ENCODE peak calls at places on chromosomes 7 and 10, in nine cellular contexts. B is heart right ventricle; M is esophagus squamous epithelium; Q is lung; K is stomach; O is upper lobe of left lung; P is left lung; L is OCI-LY7; X is CD8-positive, alpha-beta memory T cell. T is an unnamed sample. For H3K4me1, the result is how much of the 10 kb centered on the place peaks cover.

GRCh38 chr10:43322321-43322720 is 49.1 kb upstream of the FXYD4 start:
- DNase-seq in K (peak), B (no peak), O (peak), L (no peak), X (no peak), Q (peak), M (no peak), P (no peak), T (no peak)

GRCh38 chr7:100430450-100431285 is 1.0 kb downstream of the MEPCE start:
- DNase-seq in Q (no peak), O (no peak), K (no peak), X (peak), P (no peak), B (no peak), M (no peak), L (no peak), T (peak)

GRCh38 chr7:84337386-84337785 is 142.8 kb upstream of the SEMA3A start:
- DNase-seq in O (no peak), Q (no peak), P (no peak), X (no peak), B (no peak), M (no peak), L (no peak), K (no peak), T (no peak)

GRCh38 chr10:60420991-60421894 is 31.6 kb upstream of the ANK3 start:
- DNase-seq in L (no peak), Q (peak), K (no peak), M (no peak), P (peak), X (no peak), B (no peak), O (peak), T (no peak)

GRCh38 chr7:151010307-151011096 is 13.8 kb downstream of the ATG9B start:
- DNase-seq in K (no peak), M (no peak), X (peak), P (no peak), O (peak), Q (no peak), L (no peak), B (no peak), T (no peak)

GRCh38 chr7:38369816-38370493 is 96.5 kb upstream of the TARP start:
- DNase-seq in M (peak), B (peak), K (peak), Q (peak), X (peak), L (peak), P (peak), O (peak), T (peak)

GRCh38 chr10:33331020-33331557 is 3.4 kb downstream of the NRP1 start:
- DNase-seq in K (no peak), B (no peak), Q (no peak), L (no peak), X (no peak), M (no peak), O (no peak), P (no peak), T (no peak)

GRCh38 chr7:122626785-122627184 is 72.1 kb downstream of the RNF133 start:
- DNase-seq in Q (no peak), K (no peak), X (no peak), L (no peak), M (no peak), B (no peak), O (peak), P (no peak), T (no peak)

GRCh38 chr10:133158756-133159610 is 1.0 kb upstream of the KNDC1 start:
- DNase-seq in L (no peak), M (no peak), Q (peak), O (peak), K (no peak), P (no peak), X (no peak), B (no peak), T (peak)

DNA sequence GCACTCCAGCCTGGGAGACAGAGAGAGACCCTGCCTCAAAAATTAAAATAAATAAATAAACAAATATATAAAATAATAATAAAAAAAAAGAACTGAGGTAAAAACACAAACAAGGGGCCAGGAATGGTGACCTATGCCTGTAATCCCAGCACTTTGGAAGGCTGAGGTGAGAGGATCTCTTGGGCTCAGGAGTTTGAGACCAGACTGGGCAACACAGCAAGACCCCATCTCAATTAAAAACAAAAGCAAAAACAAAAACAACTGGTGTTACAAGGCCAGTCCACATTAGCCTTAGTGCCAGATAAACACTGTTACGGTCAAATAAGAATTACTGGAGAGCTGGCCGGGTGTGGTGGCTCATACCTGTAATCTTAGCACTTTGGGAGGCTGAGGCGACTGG is 5.6 kb downstream of the POLR3A start:
- DNase-seq in B (no peak), O (no peak), Q (no peak), M (no peak), X (no peak), L (no peak), P (no peak), K (no peak), T (no peak)
- H3K4me1 ChIP-seq in B (under half), O (under half), Q (under half), M (under half), X (under half), L (under half), P (under half), K (under half), T (under half)

DNA sequence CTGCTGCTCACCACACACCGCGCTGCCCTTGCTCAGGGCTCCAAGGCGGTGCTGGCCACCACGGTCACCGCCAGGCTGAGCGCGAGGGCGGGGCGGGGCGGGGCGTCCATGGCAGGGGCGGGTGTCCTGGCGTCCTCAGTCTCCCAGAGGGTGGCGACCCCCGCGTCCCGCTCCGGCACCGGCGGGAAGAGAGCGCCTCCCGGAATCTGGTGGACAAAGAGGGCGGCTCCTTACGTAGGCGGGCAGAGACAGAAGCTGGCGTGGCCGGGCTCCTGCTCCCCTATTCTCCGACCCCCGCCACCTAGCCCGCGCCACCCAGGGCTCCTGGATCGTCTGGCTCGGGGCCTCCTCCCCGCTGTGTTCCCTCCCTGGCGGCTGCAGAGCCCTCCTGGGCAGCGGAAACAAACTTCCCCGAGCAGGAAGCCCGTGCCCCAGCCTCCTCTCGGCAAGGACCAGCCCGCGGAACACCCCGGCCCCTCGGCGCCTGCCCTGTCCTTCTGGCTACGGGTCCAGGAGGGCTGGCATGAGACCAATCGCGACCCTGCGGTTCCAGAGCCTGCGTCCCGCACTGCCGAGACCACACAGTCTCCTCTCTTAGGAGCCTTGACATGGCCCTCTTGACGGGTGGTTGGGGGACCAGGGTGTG is 133.8 kb upstream of the ZNF92 start:
- DNase-seq in L (no peak), B (no peak), P (peak), X (no peak), M (no peak), Q (peak), K (peak), O (peak), T (peak)
- H3K4me3 ChIP-seq in L (no peak), B (peak), P (peak), X (no peak), M (peak), Q (peak), K (peak), O (peak), T (peak)

DNA sequence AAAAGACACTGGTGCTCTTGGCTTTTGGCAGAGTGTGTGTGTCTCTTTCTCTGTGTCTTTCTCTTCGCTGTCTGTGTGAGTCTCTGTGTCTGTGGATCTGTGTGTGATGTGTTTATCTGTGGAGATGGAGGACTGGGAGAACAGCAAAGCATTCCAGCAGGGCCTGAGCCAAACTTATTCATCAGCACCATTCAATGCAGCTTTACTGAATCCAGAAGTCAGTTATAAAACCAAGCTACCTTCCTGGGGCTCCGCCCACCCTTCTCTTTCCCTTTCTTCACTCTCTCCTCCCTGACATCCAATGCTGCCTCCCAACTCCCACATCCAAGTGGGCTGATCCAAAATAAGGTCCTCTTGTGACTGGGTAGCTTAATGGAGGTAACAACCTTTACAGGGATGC is 3.9 kb downstream of the SGMS1 start:
- DNase-seq in P (no peak), B (no peak), X (no peak), Q (no peak), K (no peak), O (no peak), L (no peak), M (no peak), T (no peak)
- H3K4me1 ChIP-seq in P (under half), B (under half), X (under half), Q (under half), K (under half), O (under half), L (half or more), M (under half), T (under half)

GRCh38 chr7:2452074-2452507 is 24.1 kb downstream of the GRIFIN start:
- DNase-seq in X (no peak), B (no peak), K (no peak), O (peak), L (no peak), Q (no peak), P (no peak), M (no peak), T (no peak)
- H3K4me3 ChIP-seq in X (peak), B (peak), K (peak), O (peak), L (no peak), Q (no peak), P (peak), M (peak), T (no peak)

GRCh38 chr10:93071177-93071472 is 2.6 kb upstream of the CYP26A1 start:
- DNase-seq in X (no peak), P (no peak), O (no peak), Q (no peak), L (no peak), K (no peak), M (no peak), B (no peak), T (no peak)

GRCh38 chr10:93073539-93074136 is at the start of gene CYP26A1:
- DNase-seq in Q (no peak), K (no peak), P (no peak), M (no peak), X (no peak), B (no peak), O (no peak), L (no peak), T (no peak)

GRCh38 chr10:93071674-93072224 is 1.9 kb upstream of the CYP26A1 start:
- DNase-seq in Q (no peak), L (no peak), P (no peak), X (no peak), B (no peak), O (peak), M (no peak), K (no peak), T (no peak)

GRCh38 chr10:93072713-93073538 is 767 bp upstream of the CYP26A1 start:
- DNase-seq in Q (no peak), B (no peak), K (no peak), L (no peak), M (no peak), X (no peak), O (no peak), P (no peak), T (no peak)

DNA sequence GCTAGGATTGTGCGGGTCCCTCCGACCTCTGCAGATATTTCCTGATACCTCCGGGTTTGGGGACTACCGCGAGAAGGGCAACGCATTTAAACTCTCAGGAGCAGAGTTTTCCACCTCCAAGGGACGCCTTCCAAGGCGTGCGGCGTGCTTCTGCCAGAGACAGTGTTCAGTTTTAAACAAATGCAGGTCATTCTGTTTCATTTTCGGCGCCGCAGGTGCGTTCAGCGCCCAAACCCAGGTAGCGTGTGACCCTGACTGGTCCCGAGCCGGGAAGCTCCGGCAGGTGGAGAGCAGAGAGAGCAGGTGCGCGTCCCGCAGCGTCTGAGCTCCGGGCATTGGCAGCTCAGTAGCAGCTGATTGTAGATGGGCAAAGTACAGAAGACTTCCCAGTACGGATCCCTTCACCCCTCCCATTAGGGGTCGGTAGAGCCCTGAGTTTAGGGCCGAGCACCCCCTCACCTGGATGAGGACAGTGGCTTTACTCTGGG is 1.4 kb upstream of the CYP26A1 start:
- DNase-seq in M (no peak), L (no peak), B (no peak), Q (no peak), K (no peak), O (no peak), X (no peak), P (no peak), T (peak)
- H3K4me1 ChIP-seq in M (under half), L (under half), B (under half), Q (under half), K (half or more), O (under half), X (under half), P (under half), T (under half)

GRCh38 chr10:11824825-11825224 is 1.7 kb downstream of the PROSER2 start:
- DNase-seq in L (no peak), K (peak), M (no peak), Q (no peak), O (no peak), B (no peak), P (no peak), X (no peak), T (no peak)
- H3K4me3 ChIP-seq in L (no peak), K (peak), M (peak), Q (no peak), O (peak), B (peak), P (no peak), X (no peak), T (no peak)

GRCh38 chr7:135190703-135191102 is 20.2 kb upstream of the CYREN start:
- DNase-seq in K (no peak), O (no peak), Q (no peak), M (no peak), X (no peak), P (no peak), L (no peak), B (no peak), T (no peak)
- H3K4me1 ChIP-seq in K (under half), O (under half), Q (under half), M (under half), X (under half), P (under half), L (under half), B (under half), T (under half)

GRCh38 chr7:44080686-44081265 is 1.6 kb downstream of the POLM start:
- DNase-seq in O (no peak), B (no peak), M (no peak), L (no peak), K (no peak), X (no peak), P (no peak), Q (no peak), T (peak)

GRCh38 chr7:44079221-44080021 is 2.9 kb downstream of the POLM start:
- DNase-seq in P (no peak), K (no peak), Q (no peak), X (no peak), O (no peak), M (no peak), L (no peak), B (no peak), T (peak)

GRCh38 chr7:44080118-44080517 is 2.2 kb downstream of the POLM start:
- DNase-seq in K (no peak), P (no peak), Q (no peak), M (no peak), B (no peak), O (no peak), X (no peak), L (no peak), T (no peak)

GRCh38 chr7:44082541-44083207 is 344 bp upstream of the POLM start:
- DNase-seq in Q (peak), O (peak), K (peak), X (peak), L (peak), B (peak), M (peak), P (peak), T (peak)

GRCh38 chr7:44081266-44081748 is 1.0 kb downstream of the POLM start:
- DNase-seq in K (no peak), O (no peak), B (no peak), X (peak), M (no peak), L (peak), P (no peak), Q (no peak), T (no peak)
- H3K4me3 ChIP-seq in K (peak), O (peak), B (peak), X (peak), M (peak), L (peak), P (peak), Q (peak), T (peak)

GRCh38 chr7:143383642-143383957 is 2.5 kb downstream of the ZYX start:
- DNase-seq in B (no peak), K (no peak), Q (no peak), M (no peak), P (no peak), X (no peak), O (no peak), L (no peak), T (no peak)
- H3K4me1 ChIP-seq in B (half or more), K (half or more), Q (under half), M (half or more), P (half or more), X (half or more), O (half or more), L (under half), T (under half)

DNA sequence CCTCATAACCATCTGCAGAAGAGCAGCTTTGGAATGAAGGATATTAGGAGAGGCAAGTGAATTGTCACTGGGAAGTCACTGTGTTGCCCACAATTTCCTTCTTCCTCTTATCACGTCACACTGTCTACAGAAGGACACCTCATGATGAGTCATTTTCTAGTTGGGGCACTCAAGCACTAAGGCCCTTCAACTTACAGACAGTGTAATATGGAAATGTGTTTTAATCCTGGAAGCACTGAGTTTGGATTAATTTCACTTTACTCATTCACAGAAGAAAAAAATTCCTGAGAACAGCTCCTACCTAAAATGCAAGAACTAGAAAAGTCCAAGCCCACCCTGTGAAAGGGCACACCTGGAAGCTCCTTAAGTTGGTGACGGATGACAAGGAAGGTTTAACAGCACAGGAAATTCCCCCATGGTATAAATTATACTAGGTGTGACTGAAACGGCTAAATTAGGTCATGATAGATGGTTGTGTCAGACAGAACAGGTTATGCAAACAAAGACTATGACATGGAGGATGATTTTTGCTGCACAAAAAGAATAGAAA is 56.6 kb downstream of the PARD3 start:
- DNase-seq in O (peak), L (no peak), B (no peak), K (no peak), P (no peak), X (no peak), Q (no peak), M (no peak), T (no peak)
- H3K4me3 ChIP-seq in O (no peak), L (no peak), B (no peak), K (no peak), P (no peak), X (no peak), Q (no peak), M (no peak), T (no peak)

T was measured in pancreas.